ENCODE peak calls at places on chromosomes 2 and 18, in seven cellular contexts. Q is caudate nucleus; Z is dermis blood vessel endothelial cell; F is heart left ventricle; J is endodermal cell; V is activated T-cell treated with anti-CD3 and anti-CD28 coated beads, Interleukin-2, amount 50 U/mL, for 48 hours; N is ecto neural progenitor cell. A is an unnamed sample.

GRCh38 chr18:65704051-65704450 is 46.8 kb upstream of the CDH7 start:
- DNase-seq in F (no peak), Z (no peak), Q (no peak), N (no peak), V (no peak), J (no peak), A (no peak)

GRCh38 chr2:228767196-228767595 is 503.9 kb downstream of the PID1 start:
- DNase-seq in V (no peak), Q (no peak), Z (no peak), N (no peak), J (no peak), F (no peak), A (peak; percentile 79)

GRCh38 chr2:149743842-149744468 is 156.4 kb upstream of the MMADHC start:
- DNase-seq in J (no peak), Q (no peak), N (no peak), V (no peak), F (no peak), Z (no peak), A (peak; percentile 6)

GRCh38 chr2:100413586-100413985 is 3.9 kb downstream of the CHST10 start:
- DNase-seq in V (no peak), J (peak; percentile 54), Q (no peak), Z (no peak), F (no peak), N (no peak), A (no peak)

GRCh38 chr2:72330673-72331072 is 183.0 kb upstream of the CYP26B1 start:
- DNase-seq in F (no peak), V (no peak), N (no peak), Q (no peak), J (no peak), Z (no peak), A (no peak)

GRCh38 chr2:163213699-163214098 is 375.1 kb upstream of the KCNH7 start:
- DNase-seq in F (no peak), Z (no peak), N (no peak), J (no peak), Q (no peak), V (no peak), A (peak; percentile 65)

GRCh38 chr2:46268986-46269385 is 28.2 kb upstream of the EPAS1 start:
- DNase-seq in V (no peak), N (no peak), F (no peak), Z (no peak), J (no peak), Q (no peak), A (no peak)

GRCh38 chr18:52963481-52963880 is 623.5 kb downstream of the DCC start:
- DNase-seq in N (no peak), Z (no peak), F (no peak), V (no peak), J (no peak), Q (no peak), A (peak; percentile 46)

GRCh38 chr2:188068093-188068492 is 223.6 kb upstream of the GULP1 start:
- DNase-seq in Z (no peak), Q (no peak), F (no peak), J (no peak), V (no peak), N (no peak), A (no peak)

GRCh38 chr2:37585982-37586621 is 85.3 kb downstream of the CDC42EP3 start:
- DNase-seq in N (no peak), J (no peak), F (peak; percentile 27), Z (peak; percentile 88), V (peak; percentile 70), Q (no peak), A (peak; percentile 75)

GRCh38 chr2:37570773-37571570 is 100.5 kb downstream of the CDC42EP3 start:
- DNase-seq in F (no peak), N (no peak), Z (no peak), Q (no peak), J (no peak), V (peak; percentile 72), A (peak; percentile 71)

GRCh38 chr2:224973112-224974016 is 68.9 kb downstream of the DOCK10 start:
- DNase-seq in Z (no peak), V (no peak), F (no peak), J (no peak), Q (no peak), N (no peak), A (peak; percentile 88)

GRCh38 chr2:12196495-12196894 is 450.1 kb downstream of the LPIN1 start:
- DNase-seq in N (no peak), V (no peak), F (no peak), J (no peak), Q (no peak), Z (no peak), A (no peak)

GRCh38 chr2:8306530-8307351 is 375.1 kb upstream of the ID2 start:
- DNase-seq in N (no peak), Z (no peak), V (no peak), Q (no peak), J (peak; percentile 24), F (no peak), A (no peak)

GRCh38 chr18:45637546-45638327 is 22.5 kb downstream of the SLC14A2 start:
- DNase-seq in Z (no peak), F (no peak), N (no peak), J (peak; percentile 35), Q (no peak), V (no peak), A (peak; percentile 77)

GRCh38 chr2:234467289-234467688 is 29.6 kb downstream of the ARL4C start:
- DNase-seq in F (no peak), V (no peak), N (no peak), J (no peak), Q (no peak), Z (no peak), A (peak; percentile 89)

GRCh38 chr2:235066895-235067294 is 115.1 kb downstream of the SH3BP4 start:
- DNase-seq in Z (no peak), J (peak; percentile 71), F (no peak), V (no peak), Q (no peak), N (peak; percentile 79), A (no peak)

GRCh38 chr18:61583548-61583947 is 250.3 kb downstream of the CDH20 start:
- DNase-seq in J (no peak), F (no peak), V (no peak), Q (no peak), N (no peak), Z (no peak), A (no peak)

GRCh38 chr2:191983186-191983585 is 136.3 kb upstream of the CAVIN2 start:
- DNase-seq in N (no peak), J (no peak), F (no peak), V (no peak), Z (no peak), Q (no peak), A (no peak)

GRCh38 chr18:65269375-65269774 is 481.4 kb upstream of the CDH7 start:
- DNase-seq in Z (no peak), F (no peak), V (no peak), J (no peak), Q (no peak), N (no peak), A (no peak)

GRCh38 chr2:151027147-151027546 is 234.5 kb downstream of the RBM43 start:
- DNase-seq in J (no peak), N (no peak), Z (no peak), F (no peak), V (no peak), Q (no peak), A (no peak)

GRCh38 chr18:48293954-48294893 is 115.0 kb downstream of the ZBTB7C start:
- DNase-seq in F (no peak), Q (no peak), N (peak; percentile 48), V (no peak), J (no peak), Z (no peak), A (no peak)

GRCh38 chr18:46416706-46417638 is 240.0 kb downstream of the LOXHD1 start:
- DNase-seq in Q (no peak), J (peak; percentile 76), F (no peak), V (no peak), N (no peak), Z (no peak), A (no peak)

GRCh38 chr18:58819051-58819450 is 45.6 kb upstream of the ZNF532 start:
- DNase-seq in J (no peak), Q (no peak), F (no peak), N (no peak), Z (no peak), V (no peak), A (no peak)

GRCh38 chr2:43220982-43221659 is 5.3 kb downstream of the ZFP36L2 start:
- DNase-seq in F (peak; percentile 80), Q (no peak), N (peak; percentile 80), Z (peak; percentile 71), V (peak; percentile 58), J (peak; percentile 86), A (peak; percentile 73)

A was measured in osteoblast.